ENCODE peak calls at places on chromosomes 13 and 19, in six cellular contexts. H, E, U, P, O and Y are unnamed samples.

GRCh38 chr19:42443944-42444398 is 1.2 kb upstream of the CXCL17 start:
- DNase-seq in H (no peak), E (no peak), U (peak; percentile 30), P (no peak), O (no peak), Y (no peak)

GRCh38 chr13:112842343-112842856 is 126.6 kb upstream of the MCF2L start:
- DNase-seq in H (no peak), E (no peak), U (no peak), P (no peak), O (no peak), Y (peak; percentile 13)

GRCh38 chr19:2167896-2168618 is 4.3 kb downstream of the DOT1L start:
- DNase-seq in H (peak; percentile 44), E (peak; percentile 64), U (peak; percentile 49), P (peak; percentile 89), O (peak; percentile 71), Y (peak; percentile 93)

GRCh38 chr19:42528354-42529247 is at the start of gene CEACAM1:
- DNase-seq in H (no peak), E (no peak), U (no peak), P (peak; percentile 81), O (no peak), Y (peak; percentile 64)

GRCh38 chr13:41458939-41459753 is 1.8 kb downstream of the RGCC start:
- DNase-seq in H (peak; percentile 78), E (no peak), U (no peak), P (peak; percentile 64), O (no peak), Y (peak; percentile 65)

GRCh38 chr19:55196803-55197202 is 12.5 kb downstream of the PTPRH start:
- DNase-seq in H (no peak), E (no peak), U (no peak), P (no peak), O (no peak), Y (no peak)

GRCh38 chr19:40262422-40262821 is 22.7 kb downstream of the AKT2 start:
- DNase-seq in H (no peak), E (no peak), U (no peak), P (no peak), O (no peak), Y (no peak)

GRCh38 chr13:99865420-99865930 is 106.1 kb downstream of the ZIC5 start:
- DNase-seq in H (no peak), E (no peak), U (no peak), P (no peak), O (no peak), Y (no peak)

GRCh38 chr19:12676384-12676792 is 5.3 kb downstream of the DHPS start:
- DNase-seq in H (peak; percentile 67), E (peak; percentile 82), U (peak; percentile 71), P (peak; percentile 86), O (no peak), Y (peak; percentile 89)

GRCh38 chr13:95677564-95678386 is 836 bp downstream of the DNAJC3 start:
- DNase-seq in H (peak; percentile 21), E (no peak), U (no peak), P (peak; percentile 45), O (no peak), Y (no peak)

GRCh38 chr13:53073711-53074110 is 45.1 kb downstream of the OLFM4 start:
- DNase-seq in H (no peak), E (no peak), U (no peak), P (no peak), O (no peak), Y (no peak)

GRCh38 chr19:45444318-45445041 is 20.8 kb upstream of the ERCC1 start:
- DNase-seq in H (peak; percentile 85), E (peak; percentile 95), U (peak; percentile 96), P (peak; percentile 90), O (peak; percentile 83), Y (peak; percentile 90)

GRCh38 chr13:83214452-83214851 is 667.8 kb downstream of the SLITRK1 start:
- DNase-seq in H (no peak), E (no peak), U (no peak), P (no peak), O (no peak), Y (no peak)

GRCh38 chr19:13001502-13002388 is 6.5 kb downstream of the NFIX start:
- DNase-seq in H (peak; percentile 76), E (no peak), U (peak; percentile 37), P (no peak), O (peak; percentile 43), Y (no peak)

GRCh38 chr19:30492581-30492980 is 120.4 kb downstream of the ZNF536 start:
- DNase-seq in H (no peak), E (no peak), U (no peak), P (no peak), O (no peak), Y (no peak)

GRCh38 chr13:21138561-21138960 is 37.8 kb downstream of the SKA3 start:
- DNase-seq in H (no peak), E (no peak), U (no peak), P (no peak), O (no peak), Y (no peak)

GRCh38 chr19:15304140-15304705 is 28.1 kb downstream of the BRD4 start:
- DNase-seq in H (peak; percentile 47), E (no peak), U (no peak), P (no peak), O (no peak), Y (no peak)

GRCh38 chr13:91313103-91313502 is 34.4 kb upstream of the MIR17HG start:
- DNase-seq in H (peak; percentile 26), E (no peak), U (no peak), P (no peak), O (no peak), Y (peak; percentile 69)

GRCh38 chr13:43804461-43805070 is 17.8 kb upstream of the ENOX1 start:
- DNase-seq in H (peak; percentile 58), E (no peak), U (no peak), P (no peak), O (no peak), Y (peak; percentile 66)

GRCh38 chr13:32117696-32118095 is 86.1 kb downstream of the FRY start:
- DNase-seq in H (no peak), E (peak; percentile 47), U (peak; percentile 80), P (no peak), O (peak; percentile 9), Y (no peak)

GRCh38 chr19:45469835-45470146 is 2.0 kb downstream of the FOSB start:
- DNase-seq in H (no peak), E (no peak), U (no peak), P (peak; percentile 93), O (peak; percentile 80), Y (peak; percentile 90)

DNA sequence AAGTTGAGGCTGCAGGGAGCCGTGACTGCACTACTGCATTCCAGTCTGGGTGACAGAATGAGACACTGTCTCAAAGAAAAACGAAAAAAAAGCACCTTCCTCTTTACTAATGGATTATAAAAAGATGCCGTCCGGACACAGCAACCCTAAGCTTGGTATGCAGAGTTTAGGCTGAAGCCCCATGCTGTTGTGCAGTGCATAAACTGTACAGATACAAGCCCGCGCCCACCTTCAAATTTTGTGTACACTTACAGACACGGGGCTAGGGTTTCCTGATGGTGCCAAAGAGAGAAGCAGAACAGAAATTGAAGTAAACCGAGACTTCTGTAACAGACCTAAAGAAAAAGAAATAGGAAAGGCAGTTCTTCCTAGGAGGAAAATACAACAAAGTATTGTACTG is 9.0 kb downstream of the LPAR6 start:
- DNase-seq in H (no peak), E (no peak), U (no peak), P (no peak), O (no peak), Y (no peak)
- H3K4me3 ChIP-seq in H (no peak overlapping the region), E (no peak overlapping the region), U (no peak overlapping the region), P (no peak overlapping the region), O (no peak overlapping the region), Y (no peak overlapping the region)

GRCh38 chr13:110317093-110317492 is 10.0 kb downstream of the COL4A2 start:
- DNase-seq in H (no peak), E (no peak), U (no peak), P (no peak), O (no peak), Y (no peak)
- TF ChIP-seq CTCF in H (no peak), E (no peak), U (no peak), P (no peak), O (no peak), Y (no peak)

DNA sequence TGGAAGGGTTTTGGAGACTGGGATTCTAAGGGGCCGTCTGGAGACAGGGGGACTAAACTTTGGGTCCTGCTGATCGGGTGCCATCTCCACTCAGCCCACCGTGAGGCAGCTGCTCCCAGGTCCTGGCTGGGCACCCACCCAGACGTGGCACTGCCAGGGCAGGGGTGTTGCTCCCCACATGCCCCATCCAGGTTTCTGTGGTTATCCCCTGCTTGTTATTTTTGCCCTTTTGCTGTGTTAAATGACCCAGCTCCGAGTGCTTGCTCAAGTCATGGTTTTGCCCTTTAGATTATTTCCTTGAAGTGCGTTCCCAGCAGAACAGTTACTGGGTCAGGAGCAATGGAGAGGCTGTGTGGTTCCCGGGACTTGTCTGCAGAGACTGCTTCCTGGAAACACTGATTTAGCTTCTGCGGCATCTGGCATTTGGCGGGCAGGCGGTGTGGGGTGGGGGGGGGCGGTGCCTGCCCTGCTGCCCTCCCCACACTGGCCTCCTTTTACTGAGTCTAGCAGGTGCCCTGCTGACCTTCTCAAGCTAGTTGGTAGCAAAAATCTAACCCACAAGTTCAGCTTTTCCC is 1.9 kb downstream of the RAB11B start:
- DNase-seq in H (peak; percentile 58), E (peak; percentile 52), U (peak; percentile 76), P (no peak), O (no peak), Y (no peak)
- H3K4me3 ChIP-seq in H (peak overlapping the region; percentile 10), E (no peak overlapping the region), U (no peak overlapping the region), P (no peak overlapping the region), O (peak overlapping the region; percentile 91), Y (no peak overlapping the region)

GRCh38 chr13:27962128-27962841 is 6.8 kb downstream of the CDX2 start:
- DNase-seq in H (no peak), E (no peak), U (no peak), P (no peak), O (no peak), Y (no peak)

GRCh38 chr13:27958928-27959539 is 10.1 kb downstream of the CDX2 start:
- DNase-seq in H (no peak), E (no peak), U (no peak), P (no peak), O (no peak), Y (no peak)

GRCh38 chr13:27959976-27960361 is 9.1 kb downstream of the CDX2 start:
- DNase-seq in H (no peak), E (no peak), U (no peak), P (no peak), O (no peak), Y (no peak)

GRCh38 chr13:27961227-27962085 is 7.7 kb downstream of the CDX2 start:
- DNase-seq in H (no peak), E (no peak), U (no peak), P (no peak), O (no peak), Y (no peak)

DNA sequence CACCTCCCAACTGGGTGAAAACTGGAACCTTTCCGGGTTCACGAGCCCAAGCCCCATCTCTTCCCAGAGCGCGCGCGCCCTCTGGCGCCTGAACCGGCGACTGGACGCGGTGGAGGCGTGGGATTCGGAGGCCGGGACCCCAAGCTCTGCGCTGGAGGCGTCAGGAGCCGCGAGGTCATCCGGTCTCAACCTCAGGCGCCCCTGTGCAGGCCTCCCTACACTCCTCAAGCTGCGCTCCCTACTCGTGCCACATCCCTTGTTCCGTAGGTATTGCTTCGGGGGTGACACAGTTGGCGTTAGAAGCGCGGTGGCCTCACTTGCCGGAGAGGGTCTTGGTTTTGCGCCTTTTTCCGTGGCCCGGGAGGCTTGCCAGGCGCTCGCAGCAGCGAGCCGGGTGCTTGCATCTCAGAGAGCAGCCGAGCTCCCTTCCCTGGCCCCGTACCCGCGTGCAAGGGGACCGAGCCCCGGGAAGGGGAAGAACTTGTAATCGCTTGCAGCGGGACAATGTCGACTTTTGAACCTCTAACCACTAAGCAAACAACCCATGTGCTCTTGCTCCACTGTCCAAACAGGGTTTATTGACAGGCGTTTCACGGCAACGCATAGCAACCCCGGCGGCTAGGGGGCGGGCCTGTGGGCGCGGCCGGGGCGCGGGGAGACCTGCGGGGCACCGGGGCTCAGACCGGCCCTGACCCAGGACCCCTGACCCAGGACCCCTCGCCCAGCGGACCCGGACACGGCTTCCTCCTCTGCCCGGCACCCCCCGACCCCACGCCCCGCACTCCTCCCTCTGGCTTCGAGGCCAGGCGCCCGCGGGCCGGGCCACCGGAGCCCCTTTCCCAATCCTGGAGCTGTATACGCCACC is 8.5 kb downstream of the CDX2 start:
- DNase-seq in H (peak; percentile 12), E (no peak), U (peak; percentile 86), P (no peak), O (no peak), Y (peak; percentile 45)
- TF ChIP-seq CTCF in H (peak; percentile 28), E (no peak), U (peak; percentile 56), P (peak; percentile 74), O (no peak), Y (peak; percentile 47)